ENCODE peak calls at places on chromosome 3, in four cellular contexts. D, S, X and J are unnamed samples.

GRCh38 chr3:42667096-42667522 is 13.6 kb downstream of the ZBTB47 start:
- DNase-seq in D (no peak), S (no peak), X (no peak), J (no peak)

GRCh38 chr3:37402351-37402750 is 228.0 kb upstream of the LRRFIP2 start:
- DNase-seq in D (no peak), S (no peak), X (no peak), J (no peak)

GRCh38 chr3:104628185-104628789 is 738.4 kb upstream of the ALCAM start:
- DNase-seq in D (peak), S (peak), X (no peak), J (peak)

GRCh38 chr3:24129549-24129948 is 184.5 kb downstream of the NR1D2 start:
- DNase-seq in D (no peak), S (no peak), X (no peak), J (no peak)

GRCh38 chr3:14846481-14846880 is 27.7 kb downstream of the FGD5 start:
- DNase-seq in D (no peak), S (no peak), X (no peak), J (no peak)

GRCh38 chr3:66885326-66886000 is 112.6 kb upstream of the KBTBD8 start:
- DNase-seq in D (no peak), S (no peak), X (no peak), J (no peak)

GRCh38 chr3:45145223-45145622 is 955 bp downstream of the CDCP1 start:
- DNase-seq in D (no peak), S (no peak), X (no peak), J (no peak)

GRCh38 chr3:60555704-60556340 is 695.4 kb downstream of the FHIT start:
- DNase-seq in D (no peak), S (no peak), X (peak), J (no peak)

GRCh38 chr3:25460751-25461150 is 32.7 kb downstream of the RARB start:
- DNase-seq in D (no peak), S (no peak), X (peak), J (peak)

GRCh38 chr3:138332472-138333073 is 2.9 kb upstream of the NME9 start:
- DNase-seq in D (peak), S (peak), X (no peak), J (peak)

GRCh38 chr3:54632281-54632665 is 295.6 kb downstream of the LRTM1 start:
- DNase-seq in D (no peak), S (no peak), X (no peak), J (no peak)

GRCh38 chr3:193868590-193868989 is 267.4 kb upstream of the HES1 start:
- DNase-seq in D (no peak), S (no peak), X (peak), J (no peak)

GRCh38 chr3:114624676-114625181 is 330.9 kb downstream of the TIGIT start:
- DNase-seq in D (no peak), S (peak), X (no peak), J (peak)

GRCh38 chr3:39177708-39178332 is 14.6 kb downstream of the XIRP1 start:
- DNase-seq in D (peak), S (peak), X (peak), J (peak)

GRCh38 chr3:41450416-41451231 is 251.3 kb downstream of the CTNNB1 start:
- DNase-seq in D (no peak), S (no peak), X (no peak), J (no peak)

GRCh38 chr3:141578197-141578596 is 91.4 kb downstream of the RASA2 start:
- DNase-seq in D (no peak), S (no peak), X (no peak), J (no peak)

GRCh38 chr3:141576744-141577052 is 89.9 kb downstream of the RASA2 start:
- DNase-seq in D (no peak), S (no peak), X (no peak), J (no peak)

GRCh38 chr3:141575879-141576743 is 89.3 kb downstream of the RASA2 start:
- DNase-seq in D (no peak), S (peak), X (no peak), J (peak)
- TF ChIP-seq POLR2AphosphoS5 in D (no peak), S (no peak), X (no peak), J (no peak)

DNA sequence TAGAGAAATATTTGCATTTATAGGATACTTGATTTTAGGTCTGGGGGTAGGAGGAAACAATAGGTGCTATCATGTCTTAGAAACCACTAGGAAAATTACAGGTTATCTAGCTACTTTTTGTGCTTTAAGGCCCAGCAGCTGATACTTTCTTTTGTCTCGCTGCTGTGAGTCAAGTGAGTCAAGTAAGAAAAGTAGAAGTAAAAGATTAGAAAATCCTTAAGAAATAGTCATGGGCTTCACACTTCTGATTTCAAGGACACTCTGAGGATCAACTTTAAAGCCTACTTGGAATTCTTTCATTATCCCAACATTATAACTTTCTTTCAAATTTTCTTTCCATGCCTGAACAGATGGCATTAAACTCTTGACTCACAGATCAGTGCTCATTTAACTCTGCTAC is 95.2 kb upstream of the RBMS3 start:
- DNase-seq in D (no peak), S (no peak), X (no peak), J (no peak)
- TF ChIP-seq MYC in D (no peak), S (no peak), X (no peak), J (no peak)

GRCh38 chr3:46477756-46478155 is 13.1 kb upstream of the LTF start:
- DNase-seq in D (no peak), S (no peak), X (no peak), J (no peak)
- TF ChIP-seq POLR2AphosphoS5 in D (no peak), S (no peak), X (no peak), J (no peak)

GRCh38 chr3:169644750-169645149 is 18.8 kb downstream of the MECOM start:
- DNase-seq in D (no peak), S (no peak), X (no peak), J (no peak)
- TF ChIP-seq MYC in D (no peak), S (no peak), X (no peak), J (no peak)

GRCh38 chr3:29711255-29711771 is 430.4 kb downstream of the RBMS3 start:
- DNase-seq in D (no peak), S (no peak), X (no peak), J (no peak)
- TF ChIP-seq POLR2AphosphoS5 in D (no peak), S (no peak), X (no peak), J (no peak)

GRCh38 chr3:195154111-195154791 is 116.7 kb downstream of the XXYLT1 start:
- DNase-seq in D (no peak), S (no peak), X (no peak), J (peak)

GRCh38 chr3:195151866-195152526 is 119.0 kb downstream of the XXYLT1 start:
- DNase-seq in D (no peak), S (peak), X (no peak), J (peak)

GRCh38 chr3:195153653-195154052 is 117.3 kb downstream of the XXYLT1 start:
- DNase-seq in D (no peak), S (no peak), X (no peak), J (peak)

GRCh38 chr3:195151402-195151801 is 119.6 kb downstream of the XXYLT1 start:
- DNase-seq in D (no peak), S (no peak), X (no peak), J (no peak)

DNA sequence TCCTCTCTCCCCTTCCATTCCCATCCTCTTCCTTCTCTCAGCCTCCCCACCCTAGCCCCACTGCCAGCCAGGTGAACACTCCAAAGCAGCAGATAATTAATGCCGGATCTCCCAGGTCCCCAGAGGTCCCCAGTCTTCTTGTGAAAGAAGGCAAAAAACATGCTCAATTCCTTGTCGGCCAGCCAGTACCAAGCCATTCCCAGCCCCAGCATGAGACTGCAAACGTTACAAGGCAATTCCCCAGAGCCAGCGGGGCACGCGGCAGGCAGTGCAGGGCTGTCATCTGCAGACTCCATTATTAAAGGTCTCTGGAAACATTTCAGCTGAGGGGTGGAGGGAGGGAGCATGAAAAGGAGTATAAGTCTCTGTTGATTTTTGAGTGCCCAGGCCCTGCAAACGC is 117.8 kb downstream of the XXYLT1 start:
- DNase-seq in D (no peak), S (no peak), X (no peak), J (no peak)
- TF ChIP-seq MYC in D (no peak), S (no peak), X (no peak), J (no peak)

DNA sequence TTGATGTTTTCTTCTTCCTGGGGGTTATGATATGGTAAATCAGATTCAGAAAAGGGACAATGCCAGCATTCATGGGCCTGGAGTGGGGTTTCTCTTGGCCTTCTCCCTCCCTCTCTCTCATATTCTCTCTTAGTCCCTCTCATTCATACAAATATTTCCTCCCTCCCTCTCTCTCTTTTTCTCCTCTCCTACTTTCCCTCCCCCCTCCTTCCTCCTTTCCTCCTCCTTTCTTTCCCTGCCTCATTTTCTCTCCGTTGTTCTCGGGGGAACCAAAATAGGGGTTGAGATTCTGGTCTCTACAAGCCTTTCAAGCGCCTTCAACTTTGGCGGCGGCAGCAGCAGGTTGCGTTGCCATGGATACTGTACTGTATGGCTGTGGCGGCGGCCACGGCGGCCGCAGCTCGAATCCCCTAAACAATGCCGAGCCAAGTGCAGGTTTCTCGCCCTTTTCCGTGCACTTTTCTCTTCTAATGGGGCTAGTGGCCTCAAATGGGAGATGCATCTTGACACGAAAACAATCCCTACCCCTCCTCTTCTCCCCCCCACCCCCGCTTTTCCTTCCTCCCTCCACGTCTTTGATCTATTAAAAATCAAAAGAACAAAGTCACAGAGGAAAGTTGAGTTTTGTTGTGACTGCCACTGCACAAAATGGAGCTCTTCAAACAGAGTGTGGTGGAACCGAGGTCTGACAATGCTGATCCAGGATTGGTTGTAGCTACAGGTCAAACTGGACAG is 45.2 kb downstream of the ZIC4 start:
- DNase-seq in D (no peak), S (no peak), X (no peak), J (no peak)
- TF ChIP-seq POLR2AphosphoS5 in D (no peak), S (no peak), X (no peak), J (no peak)

GRCh38 chr3:195097331-195098255 is 173.4 kb downstream of the XXYLT1 start:
- DNase-seq in D (no peak), S (no peak), X (no peak), J (peak)
- TF ChIP-seq MYC in D (no peak), S (no peak), X (no peak), J (no peak)

DNA sequence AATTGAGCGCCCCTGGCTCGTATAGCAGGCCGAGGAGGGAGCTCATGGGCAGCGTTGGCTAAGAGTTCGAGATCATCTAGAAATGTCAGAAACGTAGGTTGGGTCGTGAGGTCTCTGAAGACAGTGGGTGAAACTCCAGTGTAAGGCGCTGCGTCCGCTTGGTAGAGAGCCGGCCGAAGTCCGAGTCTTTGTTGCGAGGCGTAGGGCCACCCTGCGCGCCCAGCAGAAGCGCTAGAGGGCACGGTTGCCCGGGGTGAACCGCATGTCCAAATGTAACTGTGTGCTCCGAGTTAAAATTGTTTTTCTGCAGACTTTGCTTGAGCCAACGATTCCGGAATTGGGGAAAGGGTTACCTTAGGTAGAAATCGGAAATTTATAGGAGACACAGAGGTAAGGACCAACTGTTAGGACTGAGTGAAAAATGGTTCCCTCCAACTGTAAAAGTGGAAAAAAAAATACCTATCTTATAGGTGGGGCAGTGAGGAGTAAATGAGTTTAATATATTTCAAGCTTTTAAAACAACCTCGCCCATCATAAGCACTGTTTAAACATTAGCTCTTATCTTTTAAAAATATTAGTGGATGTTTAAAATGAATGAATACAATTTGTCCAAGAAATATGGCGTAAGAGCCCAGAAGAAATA is 993 bp upstream of the SIAH2 start:
- DNase-seq in D (no peak), S (peak), X (no peak), J (no peak)
- TF ChIP-seq POLR2AphosphoS5 in D (no peak), S (peak), X (no peak), J (peak)